ENCODE peak calls at places on chromosomes 2 and 18, in four cellular contexts. F, L, X and G are unnamed samples.

GRCh38 chr2:20393986-20394385 is 43.3 kb upstream of the PUM2 start:
- DNase-seq in F (no peak), L (no peak), X (no peak), G (no peak)

GRCh38 chr2:238912916-238913875 is 65.3 kb downstream of the TWIST2 start:
- DNase-seq in F (no peak), L (no peak), X (no peak), G (no peak)

GRCh38 chr18:21134895-21135294 is 23.3 kb upstream of the ROCK1 start:
- DNase-seq in F (no peak), L (peak), X (no peak), G (no peak)

GRCh38 chr2:203018181-203018580 is 3.5 kb downstream of the NBEAL1 start:
- DNase-seq in F (no peak), L (peak), X (no peak), G (no peak)

GRCh38 chr2:184877909-184878308 is 279.6 kb downstream of the ZNF804A start:
- DNase-seq in F (no peak), L (no peak), X (no peak), G (no peak)

GRCh38 chr18:13551841-13552733 is 174.3 kb downstream of the FAM210A start:
- DNase-seq in F (no peak), L (no peak), X (no peak), G (no peak)

GRCh38 chr2:224835405-224835804 is 119.2 kb upstream of the CCDC195 start:
- DNase-seq in F (no peak), L (no peak), X (no peak), G (no peak)

GRCh38 chr18:60327880-60328589 is 44.5 kb downstream of the MC4R start:
- DNase-seq in F (no peak), L (no peak), X (no peak), G (no peak)

GRCh38 chr2:101974663-101975062 is 17.1 kb upstream of the IL1R2 start:
- DNase-seq in F (peak), L (no peak), X (no peak), G (no peak)

GRCh38 chr2:64485961-64486360 is 32.0 kb downstream of the LGALSL start:
- DNase-seq in F (no peak), L (no peak), X (no peak), G (no peak)